ENCODE peak calls at places on chromosomes 1 and 21, in seven cellular contexts. Q, E, L, Z, G, R and O are unnamed samples. For H3K27me3, the result is how much of the 10 kb centered on the place peaks cover.

GRCh38 chr1:200242379-200243041 is 167.3 kb downstream of the ZNF281 start:
- DNase-seq in R (peak), L (no peak), E (no peak), Q (no peak), Z (no peak), G (no peak), O (no peak)

GRCh38 chr1:6785721-6786505 is 659 bp downstream of the CAMTA1 start:
- DNase-seq in G (no peak), E (peak), L (peak), Z (peak), Q (peak), R (peak), O (peak)

GRCh38 chr1:240965581-240966091 is 353.7 kb upstream of the GREM2 start:
- DNase-seq in R (no peak), Q (no peak), G (no peak), L (no peak), E (peak), Z (no peak), O (no peak)

GRCh38 chr21:27817061-27817460 is 850.2 kb upstream of the ADAMTS5 start:
- DNase-seq in Q (no peak), R (no peak), E (no peak), L (no peak), Z (no peak), G (no peak), O (no peak)

GRCh38 chr1:157286646-157287420 is 148.6 kb upstream of the ETV3 start:
- DNase-seq in L (no peak), G (no peak), R (no peak), Z (no peak), Q (no peak), E (no peak), O (no peak)

GRCh38 chr21:42298657-42299056 is 16.6 kb downstream of the TFF3 start:
- DNase-seq in L (no peak), Z (no peak), R (no peak), E (no peak), G (no peak), Q (no peak), O (no peak)

GRCh38 chr1:223776075-223776814 is 63.9 kb downstream of the CAPN2 start:
- DNase-seq in G (peak), E (peak), R (no peak), L (no peak), Q (no peak), Z (no peak), O (no peak)

GRCh38 chr1:101240041-101240430 is 3.2 kb downstream of the S1PR1 start:
- DNase-seq in Z (no peak), Q (no peak), L (peak), E (no peak), G (no peak), R (no peak), O (no peak)

GRCh38 chr1:19260211-19261138 is 8.9 kb downstream of the MRTO4 start:
- DNase-seq in R (no peak), Q (no peak), Z (peak), L (no peak), E (no peak), G (peak), O (no peak)

GRCh38 chr1:63902844-63903589 is 129.2 kb downstream of the ROR1 start:
- DNase-seq in R (no peak), L (no peak), E (no peak), Z (no peak), G (peak), Q (no peak), O (no peak)

GRCh38 chr1:227949341-227949921 is 1.7 kb upstream of the WNT9A start:
- DNase-seq in L (no peak), R (no peak), G (no peak), Q (no peak), E (no peak), Z (peak), O (no peak)

GRCh38 chr1:226883630-226884029 is 13.2 kb downstream of the PSEN2 start:
- DNase-seq in Z (no peak), R (no peak), L (no peak), E (no peak), G (no peak), Q (no peak), O (no peak)

GRCh38 chr1:6265173-6265572 is 4.3 kb upstream of the GPR153 start:
- DNase-seq in G (no peak), Z (no peak), E (no peak), Q (no peak), R (no peak), L (no peak), O (no peak)

GRCh38 chr1:223180803-223181321 is 37.8 kb upstream of the TLR5 start:
- DNase-seq in Z (no peak), E (no peak), R (no peak), Q (no peak), G (peak), L (no peak), O (no peak)

GRCh38 chr1:28877132-28877781 is 37.1 kb upstream of the EPB41 start:
- DNase-seq in L (peak), Q (peak), Z (peak), E (peak), G (peak), R (peak), O (peak)

GRCh38 chr1:8134546-8135235 is 108.6 kb upstream of the ERRFI1 start:
- DNase-seq in L (no peak), Q (no peak), Z (no peak), G (no peak), E (no peak), R (no peak), O (no peak)

GRCh38 chr1:157403203-157403602 is 149.1 kb downstream of the FCRL5 start:
- DNase-seq in E (peak), R (peak), G (peak), Z (no peak), L (no peak), Q (no peak), O (no peak)

GRCh38 chr1:26281971-26282693 is 2.2 kb downstream of the SH3BGRL3 start:
- DNase-seq in G (no peak), Q (peak), E (peak), Z (peak), R (peak), L (no peak), O (no peak)

GRCh38 chr1:69441496-69441895 is 126.2 kb upstream of the LRRC7 start:
- DNase-seq in L (no peak), Q (no peak), G (peak), Z (no peak), R (no peak), E (no peak), O (no peak)

GRCh38 chr1:22369294-22370189 is 82.1 kb upstream of the ZBTB40 start:
- DNase-seq in Q (no peak), G (no peak), R (no peak), Z (no peak), E (no peak), L (no peak), O (no peak)
- H3K27me3 ChIP-seq in Q (under half), G (under half), R (under half), Z (under half), E (under half), L (under half), O (under half)

GRCh38 chr1:41363632-41364320 is 2.5 kb downstream of the FOXO6 start:
- DNase-seq in Z (no peak), L (no peak), R (no peak), G (no peak), E (no peak), Q (no peak), O (no peak)
- H3K27me3 ChIP-seq in Z (under half), L (under half), R (half or more), G (under half), E (under half), Q (under half), O (under half)

GRCh38 chr21:34668803-34669148 is at the start of gene CLIC6:
- DNase-seq in L (no peak), E (peak), R (peak), Q (peak), G (no peak), Z (peak), O (peak)
- H3K27me3 ChIP-seq in L (under half), E (under half), R (half or more), Q (under half), G (under half), Z (under half), O (half or more)

GRCh38 chr1:34917017-34917416 is 12.4 kb downstream of the DLGAP3 start:
- DNase-seq in G (no peak), L (no peak), Z (no peak), E (no peak), Q (no peak), R (no peak), O (no peak)
- H3K27me3 ChIP-seq in G (under half), L (under half), Z (under half), E (under half), Q (under half), R (under half), O (under half)

DNA sequence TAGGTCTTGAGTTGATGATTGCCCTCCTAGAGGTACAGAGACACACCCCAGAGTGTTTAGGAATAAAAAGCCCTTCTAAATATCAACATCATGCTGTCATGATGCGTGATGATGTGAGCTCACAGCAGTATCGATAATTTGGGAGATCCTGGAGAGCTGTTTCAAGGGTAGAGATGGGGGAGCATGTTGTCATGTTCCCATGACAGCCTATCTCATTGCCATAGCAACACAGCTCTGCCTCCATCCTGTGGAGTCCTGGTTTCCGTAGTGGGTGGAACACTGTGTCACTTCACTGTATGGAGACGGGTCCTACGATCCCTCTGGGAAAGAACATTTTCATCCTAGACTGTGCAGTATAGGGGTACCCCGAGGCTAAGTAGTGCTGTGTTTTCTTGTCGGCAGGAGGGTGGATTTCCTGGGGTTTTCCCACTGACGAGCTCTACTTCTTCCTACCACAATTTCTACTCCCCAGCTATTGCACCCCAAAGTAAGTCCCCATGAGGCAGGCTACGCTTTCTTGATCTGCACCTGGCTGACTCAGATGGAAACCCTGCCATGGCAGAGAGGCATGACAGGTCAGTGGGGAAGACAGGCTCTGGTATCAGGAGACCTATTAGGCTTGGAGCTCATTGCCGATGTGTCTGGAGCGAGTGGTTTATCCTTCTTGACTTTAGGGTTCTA is 7.2 kb downstream of the KISS1 start:
- DNase-seq in Z (no peak), Q (no peak), G (no peak), R (no peak), E (no peak), L (no peak), O (no peak)
- H3K27me3 ChIP-seq in Z (under half), Q (under half), G (under half), R (half or more), E (under half), L (under half), O (under half)

GRCh38 chr1:114122891-114123621 is 30.6 kb downstream of the SYT6 start:
- DNase-seq in Q (no peak), L (no peak), R (peak), E (peak), G (peak), Z (no peak), O (no peak)

GRCh38 chr1:114128293-114128692 is 25.4 kb downstream of the SYT6 start:
- DNase-seq in Z (no peak), Q (no peak), R (no peak), G (no peak), E (no peak), L (no peak), O (no peak)

GRCh38 chr1:114124644-114125043 is 29.0 kb downstream of the SYT6 start:
- DNase-seq in G (no peak), Q (no peak), R (no peak), Z (no peak), E (no peak), L (no peak), O (no peak)

GRCh38 chr1:114130213-114130612 is 23.5 kb downstream of the SYT6 start:
- DNase-seq in Q (no peak), E (no peak), Z (no peak), R (no peak), G (no peak), L (no peak), O (no peak)

DNA sequence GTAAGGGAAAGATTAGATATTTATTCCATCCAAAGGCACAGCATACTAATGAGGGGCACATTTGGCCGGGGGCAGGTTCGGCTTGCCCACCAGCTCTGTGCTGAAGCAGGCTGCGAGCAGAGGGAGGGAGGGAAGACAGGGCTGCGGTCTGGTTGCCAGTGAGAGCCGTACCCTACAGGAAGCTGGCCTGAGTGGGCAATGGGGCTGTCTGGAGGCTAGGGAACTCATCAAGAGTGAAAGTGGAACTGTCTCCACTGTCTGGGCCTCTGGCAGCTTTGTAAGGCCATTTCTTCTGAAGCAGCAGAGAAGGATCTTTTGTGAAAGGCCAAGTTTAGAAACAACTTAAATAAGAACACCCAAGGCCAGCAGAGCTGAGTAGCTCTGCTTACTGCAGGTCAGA is 27.0 kb downstream of the SYT6 start:
- DNase-seq in G (no peak), L (no peak), Z (no peak), R (no peak), E (no peak), Q (no peak), O (no peak)
- H3K27me3 ChIP-seq in G (under half), L (under half), Z (under half), R (under half), E (under half), Q (under half), O (under half)

DNA sequence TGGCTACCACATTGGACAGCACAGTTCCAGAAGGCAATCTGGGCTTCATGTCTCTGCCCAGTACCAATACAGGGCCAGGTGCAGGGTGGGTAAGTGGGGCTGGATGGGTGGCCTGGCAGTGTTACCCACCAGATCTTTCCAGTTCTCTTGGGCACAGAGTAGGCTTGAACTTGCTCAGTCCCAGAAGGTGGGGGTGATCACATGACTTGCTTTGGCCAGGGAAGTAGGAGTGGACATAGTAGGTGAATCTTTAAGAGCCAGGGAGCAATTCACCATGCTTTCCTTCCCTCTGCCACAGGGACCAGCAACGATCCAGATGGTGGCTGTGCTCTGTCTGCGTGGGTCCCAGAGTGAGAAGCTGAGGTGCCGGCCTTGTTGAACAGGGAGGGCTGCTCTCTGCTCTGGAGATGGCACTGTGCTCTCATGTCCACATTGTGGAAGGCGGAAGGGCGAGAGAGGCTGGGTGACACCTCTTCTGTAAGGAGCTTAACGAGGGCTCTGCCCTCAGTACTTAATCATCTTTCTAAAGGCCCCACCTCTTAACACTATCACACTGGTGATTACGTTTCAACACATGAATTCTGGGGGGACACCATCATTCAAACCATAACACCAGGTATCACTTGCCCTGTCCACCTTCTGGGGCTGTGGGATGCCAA is 261.3 kb downstream of the GRIK3 start:
- DNase-seq in Z (peak), Q (no peak), R (no peak), G (no peak), E (no peak), L (no peak), O (no peak)
- H3K27me3 ChIP-seq in Z (under half), Q (under half), R (under half), G (under half), E (under half), L (half or more), O (under half)

GRCh38 chr1:37633040-37633949 is 1.4 kb downstream of the RSPO1 start:
- DNase-seq in R (peak), G (no peak), Q (no peak), E (no peak), Z (no peak), L (no peak), O (no peak)
- H3K27me3 ChIP-seq in R (half or more), G (half or more), Q (under half), E (half or more), Z (under half), L (half or more), O (half or more)

DNA sequence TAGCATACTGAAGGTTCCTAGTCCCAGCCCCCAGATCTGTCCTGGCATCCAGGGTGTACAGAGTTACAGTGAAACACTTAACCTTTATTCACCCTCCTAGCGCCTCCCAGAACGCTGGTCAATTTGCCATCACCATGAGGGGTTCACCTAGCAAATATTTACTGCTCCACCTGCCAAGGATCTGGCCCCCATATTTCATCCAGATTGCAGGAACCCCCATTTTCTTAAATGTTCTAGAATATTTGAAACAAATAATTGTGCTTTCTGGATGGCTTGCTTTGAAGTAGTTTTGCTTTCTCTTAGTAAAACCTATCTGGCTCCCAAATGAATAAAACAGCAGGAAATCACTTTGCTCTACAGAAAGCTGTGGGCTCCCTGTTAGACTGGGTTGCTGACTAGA is 37.7 kb downstream of the KCNN3 start:
- DNase-seq in L (no peak), Z (no peak), G (no peak), Q (no peak), E (no peak), R (no peak), O (no peak)
- H3K27me3 ChIP-seq in L (under half), Z (under half), G (under half), Q (under half), E (under half), R (under half), O (under half)